ENCODE peak calls at places on chromosomes 6 and 20, in nine cellular contexts. G is adrenal gland, Y is IMR-90, K is A549, J is body of pancreas, I is K562, F is heart left ventricle, P is HepG2, B is breast epithelium. X is an unnamed sample. For H3K4me1, the result is how much of the 10 kb centered on the place peaks cover.

GRCh38 chr20:34528921-34529297 is 12.7 kb downstream of the DYNLRB1 start:
- DNase-seq in B (peak), G (peak), P (no peak), F (peak), K (no peak), Y (no peak), I (no peak), J (peak), X (peak)

GRCh38 chr6:84193140-84193708 is 34.2 kb downstream of the CEP162 start:
- DNase-seq in G (peak), F (no peak), P (no peak), B (no peak), Y (peak), K (peak), J (no peak), I (no peak), X (no peak)

GRCh38 chr6:31125162-31125561 is 4.9 kb upstream of the CDSN start:
- DNase-seq in J (no peak), P (no peak), Y (peak), G (no peak), I (no peak), K (no peak), F (peak), B (peak), X (no peak)

GRCh38 chr6:95087394-95088097 is 489.8 kb upstream of the MANEA start:
- DNase-seq in F (no peak), G (peak), P (peak), I (no peak), J (peak), Y (peak), K (no peak), B (no peak), X (no peak)

GRCh38 chr6:127177030-127177928 is 58.8 kb downstream of the RSPO3 start:
- DNase-seq in I (no peak), K (no peak), F (no peak), P (no peak), Y (peak), G (no peak), B (no peak), J (no peak), X (no peak)

GRCh38 chr6:10361428-10361827 is 53.4 kb downstream of the TFAP2A start:
- DNase-seq in P (no peak), K (no peak), Y (no peak), I (no peak), F (no peak), B (no peak), J (no peak), G (no peak), X (no peak)

GRCh38 chr6:66740346-66740745 is 1033.3 kb upstream of the EYS start:
- DNase-seq in F (no peak), K (no peak), Y (no peak), G (no peak), I (no peak), B (no peak), P (no peak), J (no peak), X (no peak)

GRCh38 chr20:5535211-5535756 is 214.9 kb upstream of the SHLD1 start:
- DNase-seq in Y (peak), F (no peak), G (no peak), B (no peak), J (no peak), P (peak), I (peak), K (no peak), X (no peak)

GRCh38 chr6:40819182-40819834 is 219.7 kb downstream of the UNC5CL start:
- DNase-seq in F (no peak), B (no peak), I (no peak), Y (no peak), J (no peak), G (no peak), P (no peak), K (no peak), X (no peak)

GRCh38 chr20:9615766-9616454 is 101.5 kb downstream of the LAMP5 start:
- DNase-seq in J (no peak), Y (no peak), B (no peak), P (no peak), I (no peak), F (no peak), K (no peak), G (no peak), X (no peak)

GRCh38 chr20:24745617-24746350 is 203.3 kb upstream of the CST7 start:
- DNase-seq in K (no peak), F (no peak), P (no peak), G (no peak), I (no peak), Y (no peak), J (no peak), B (no peak), X (no peak)

GRCh38 chr6:86706449-86706848 is 230.9 kb upstream of the HTR1E start:
- DNase-seq in F (no peak), G (no peak), P (peak), Y (no peak), J (no peak), B (no peak), I (no peak), K (no peak), X (no peak)

GRCh38 chr6:134063121-134063965 is 10.9 kb upstream of the SLC2A12 start:
- DNase-seq in G (no peak), I (peak), P (peak), K (no peak), J (no peak), Y (peak), F (no peak), B (no peak), X (no peak)

GRCh38 chr20:45823949-45824835 is 2.9 kb downstream of the TNNC2 start:
- DNase-seq in Y (no peak), F (no peak), B (no peak), J (peak), P (peak), K (no peak), G (peak), I (no peak), X (peak)

GRCh38 chr6:22079788-22080187 is 217.0 kb downstream of the PRL start:
- DNase-seq in B (peak), F (no peak), Y (peak), P (no peak), I (no peak), J (no peak), G (no peak), K (no peak), X (no peak)

GRCh38 chr6:129849456-129849855 is 11.7 kb downstream of the TMEM244 start:
- DNase-seq in P (no peak), J (no peak), I (no peak), G (peak), B (no peak), K (no peak), Y (peak), F (no peak), X (no peak)

GRCh38 chr20:31740208-31740607 is 1.1 kb downstream of the TPX2 start:
- DNase-seq in J (no peak), I (peak), K (no peak), Y (peak), G (no peak), P (no peak), B (no peak), F (no peak), X (no peak)

GRCh38 chr20:3452690-3453089 is 18.1 kb upstream of the ATRN start:
- DNase-seq in Y (no peak), F (no peak), J (no peak), K (no peak), G (no peak), P (no peak), I (no peak), B (no peak), X (no peak)

GRCh38 chr6:167103041-167103816 is 19.7 kb upstream of the CCR6 start:
- DNase-seq in F (no peak), B (no peak), Y (no peak), G (no peak), P (peak), I (no peak), J (no peak), K (no peak), X (peak)

GRCh38 chr20:46629341-46629740 is 21.9 kb downstream of the SLC13A3 start:
- DNase-seq in K (no peak), J (no peak), Y (no peak), P (no peak), B (no peak), I (no peak), G (no peak), F (no peak), X (no peak)

GRCh38 chr20:36775196-36775595 is 1.6 kb upstream of the DSN1 start:
- DNase-seq in J (no peak), F (no peak), K (no peak), G (no peak), I (no peak), Y (no peak), P (no peak), B (no peak), X (no peak)

GRCh38 chr6:163460307-163460782 is 45.8 kb downstream of the QKI start:
- DNase-seq in Y (peak), K (peak), G (no peak), P (no peak), F (no peak), I (no peak), B (no peak), J (no peak), X (no peak)

GRCh38 chr6:126268087-126268486 is 71.8 kb upstream of the CENPW start:
- DNase-seq in G (no peak), P (no peak), Y (no peak), I (no peak), B (no peak), F (no peak), K (no peak), J (no peak), X (no peak)

GRCh38 chr20:53427951-53428350 is 165.7 kb downstream of the ZNF217 start:
- DNase-seq in Y (no peak), B (no peak), I (no peak), F (no peak), J (no peak), G (peak), P (no peak), K (no peak), X (no peak)

GRCh38 chr6:119344306-119344705 is 5.3 kb downstream of the MAN1A1 start:
- DNase-seq in Y (no peak), F (no peak), P (peak), B (no peak), J (peak), G (no peak), K (no peak), I (no peak), X (no peak)

GRCh38 chr6:107976267-107976783 is 18.3 kb upstream of the SEC63 start:
- DNase-seq in J (no peak), P (peak), G (peak), F (no peak), Y (no peak), K (no peak), B (no peak), I (no peak), X (no peak)

GRCh38 chr20:10661261-10661660 is 12.5 kb downstream of the JAG1 start:
- DNase-seq in J (no peak), I (no peak), F (no peak), B (no peak), G (no peak), P (no peak), K (no peak), Y (no peak), X (no peak)
- H3K27ac ChIP-seq in J (peak), I (no peak), F (peak), B (peak), G (no peak), P (no peak), K (no peak), Y (no peak), X (peak)

GRCh38 chr20:64068381-64069208 is 5.6 kb downstream of the TCEA2 start:
- DNase-seq in I (no peak), B (no peak), F (no peak), K (no peak), P (no peak), G (no peak), J (no peak), Y (no peak), X (no peak)
- H3K4me1 ChIP-seq in I (under half), B (under half), F (under half), K (under half), P (under half), G (under half), J (under half), Y (under half), X (under half)

GRCh38 chr6:146912730-146913680 is 291.2 kb upstream of the STXBP5 start:
- DNase-seq in G (no peak), I (no peak), Y (no peak), F (no peak), B (no peak), P (no peak), K (no peak), J (no peak), X (no peak)

GRCh38 chr6:146915671-146916127 is 288.5 kb upstream of the STXBP5 start:
- DNase-seq in J (no peak), G (no peak), P (no peak), B (no peak), F (no peak), I (no peak), Y (peak), K (no peak), X (no peak)

GRCh38 chr6:146916435-146917015 is 287.7 kb upstream of the STXBP5 start:
- DNase-seq in F (no peak), I (no peak), K (no peak), B (no peak), Y (no peak), G (no peak), J (no peak), P (no peak), X (no peak)

GRCh38 chr6:146913842-146914562 is 290.2 kb upstream of the STXBP5 start:
- DNase-seq in J (peak), F (peak), K (peak), I (peak), Y (peak), P (peak), G (peak), B (peak), X (no peak)

DNA sequence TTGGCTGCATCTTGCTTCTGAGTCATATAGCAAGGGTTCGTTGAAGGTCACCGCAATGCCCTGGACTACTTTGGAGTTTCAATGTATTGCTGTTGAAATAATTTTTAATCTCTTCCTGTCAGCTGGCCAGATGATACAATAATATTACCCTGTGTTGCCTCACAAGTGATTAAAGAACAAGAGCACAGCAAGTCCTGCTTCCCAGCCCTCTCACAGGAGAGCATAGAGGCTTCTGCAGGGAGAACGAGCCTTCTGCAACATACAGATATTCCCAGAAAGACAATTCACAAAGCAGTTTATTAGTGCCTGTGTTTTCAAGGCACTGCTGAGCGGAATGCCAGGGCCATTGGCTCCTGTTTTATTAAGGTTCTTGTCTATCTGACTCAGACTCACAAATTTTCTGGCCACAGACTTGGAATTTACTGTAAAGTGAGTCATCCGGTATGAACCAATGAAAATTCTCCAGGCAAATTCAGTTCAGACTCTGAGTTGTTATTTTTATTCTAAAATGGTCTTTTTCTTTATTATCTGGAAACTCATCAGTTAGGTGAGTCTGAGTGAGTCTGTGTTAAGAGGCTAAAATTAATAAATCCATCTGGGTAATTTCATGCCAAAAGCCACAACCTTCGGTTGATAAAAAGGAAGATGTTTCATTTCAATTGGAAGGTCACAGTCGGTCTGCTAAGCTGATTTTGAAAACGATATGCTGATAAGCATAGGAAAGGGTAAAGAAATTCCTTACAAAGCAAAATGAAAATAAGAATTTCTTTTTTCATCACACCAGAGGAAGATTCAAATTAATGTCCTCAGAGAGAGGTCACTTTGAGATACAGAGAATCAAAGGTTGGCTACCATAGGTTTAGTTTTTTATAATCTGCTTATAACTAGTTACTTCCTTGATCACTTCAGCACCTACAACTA is 289.4 kb upstream of the STXBP5 start:
- DNase-seq in B (peak), I (peak), K (peak), G (peak), P (no peak), Y (peak), F (peak), J (peak), X (no peak)
- TF ChIP-seq POLR2A in B (no peak), I (no peak), K (no peak), G (peak), P (no peak), Y (peak), F (no peak), J (no peak), X (no peak)

GRCh38 chr20:20369353-20370086 is 1.6 kb downstream of the INSM1 start:
- DNase-seq in I (no peak), B (no peak), F (no peak), P (no peak), K (no peak), Y (no peak), J (peak), G (no peak), X (no peak)
- H3K27ac ChIP-seq in I (no peak), B (no peak), F (no peak), P (no peak), K (no peak), Y (no peak), J (no peak), G (peak), X (no peak)

GRCh38 chr6:37700266-37700973 is 2.7 kb upstream of the MDGA1 start:
- DNase-seq in F (no peak), I (no peak), P (peak), B (no peak), Y (no peak), K (no peak), J (no peak), G (no peak), X (no peak)
- H3K4me1 ChIP-seq in F (under half), I (under half), P (under half), B (under half), Y (under half), K (under half), J (under half), G (under half), X (under half)